ENCODE peak calls at places on chromosomes 4 and X, in ten cellular contexts. F is HFFc6; P is GM13976; X is retinal pigment epithelial cell; O is T-helper 1 cell; I is GM20000; U is COR-L47; D is T-helper 9 cell; Q is CD8-positive, alpha-beta memory T cell; G is NCI-H2081. E is an unnamed sample.

GRCh38 chr4:139917896-139918295 is 236.1 kb downstream of the MAML3 start:
- DNase-seq in F (no peak), P (no peak), X (no peak), O (no peak), I (no peak), U (no peak), D (no peak), Q (no peak), G (no peak), E (no peak)

GRCh38 chr4:20490734-20491133 is 209.5 kb upstream of the PACRGL start:
- DNase-seq in F (no peak), P (no peak), X (no peak), O (no peak), I (no peak), U (no peak), D (no peak), Q (no peak), G (no peak), E (no peak)

GRCh38 chr4:169440446-169440845 is 169.7 kb upstream of the SH3RF1 start:
- DNase-seq in F (no peak), P (no peak), X (no peak), O (no peak), I (no peak), U (no peak), D (no peak), Q (no peak), G (no peak), E (no peak)

GRCh38 chr4:35541888-35542213 is 702.5 kb downstream of the ARAP2 start:
- DNase-seq in F (no peak), P (no peak), X (no peak), O (no peak), I (no peak), U (no peak), D (no peak), Q (no peak), G (no peak), E (peak; percentile 76)

GRCh38 chr4:821631-822030 is 4.3 kb downstream of the CPLX1 start:
- DNase-seq in F (no peak), P (no peak), X (no peak), O (no peak), I (no peak), U (no peak), D (no peak), Q (peak; percentile 30), G (no peak), E (no peak)

GRCh38 chrX:29841750-29842149 is 373.6 kb upstream of the MAGEB2 start:
- DNase-seq in F (peak; percentile 10), P (no peak), X (no peak), O (no peak), I (no peak), U (no peak), D (no peak), Q (no peak), G (no peak), E (no peak)

GRCh38 chr4:131366724-131367123 is 1782.4 kb upstream of the PCDH10 start:
- DNase-seq in F (no peak), P (no peak), X (no peak), O (no peak), I (no peak), U (no peak), D (no peak), Q (no peak), G (no peak), E (no peak)

GRCh38 chrX:13938053-13938765 is 91.5 kb downstream of the GEMIN8 start:
- DNase-seq in F (no peak), P (peak; percentile 46), X (no peak), O (no peak), I (peak; percentile 26), U (peak; percentile 40), D (no peak), Q (no peak), G (peak; percentile 21), E (peak; percentile 85)

GRCh38 chr4:85543832-85544231 is 68.9 kb downstream of the ARHGAP24 start:
- DNase-seq in F (no peak), P (no peak), X (no peak), O (no peak), I (no peak), U (no peak), D (no peak), Q (no peak), G (no peak), E (no peak)

GRCh38 chr4:140038031-140038533 is 115.9 kb downstream of the MAML3 start:
- DNase-seq in F (peak; percentile 3), P (no peak), X (no peak), O (no peak), I (no peak), U (no peak), D (no peak), Q (no peak), G (no peak), E (peak; percentile 22)

GRCh38 chrX:69387559-69388487 is 116.3 kb upstream of the NALF2 start:
- DNase-seq in F (peak; percentile 5), P (peak; percentile 67), X (no peak), O (peak; percentile 4), I (peak; percentile 54), U (peak; percentile 5), D (peak; percentile 17), Q (no peak), G (peak; percentile 26), E (peak; percentile 40)

GRCh38 chrX:68695206-68695845 is 47.9 kb downstream of the STARD8 start:
- DNase-seq in F (no peak), P (no peak), X (no peak), O (no peak), I (no peak), U (no peak), D (no peak), Q (no peak), G (no peak), E (peak; percentile 25)